ENCODE peak calls at places on chromosomes 6 and 20, in six cellular contexts. D, G, J, I, P and Y are unnamed samples.

GRCh38 chr20:6588296-6588695 is 179.2 kb upstream of the BMP2 start:
- DNase-seq in D (peak), G (no peak), J (peak), I (no peak), P (no peak), Y (no peak)

GRCh38 chr6:33634986-33635385 is 13.9 kb downstream of the ITPR3 start:
- DNase-seq in D (no peak), G (no peak), J (no peak), I (no peak), P (no peak), Y (no peak)

GRCh38 chr6:22966711-22967110 is 397.3 kb downstream of the HDGFL1 start:
- DNase-seq in D (no peak), G (no peak), J (no peak), I (no peak), P (no peak), Y (no peak)

GRCh38 chr6:108359901-108360882 is 65.3 kb downstream of the AFG1L start:
- DNase-seq in D (peak), G (no peak), J (no peak), I (no peak), P (no peak), Y (no peak)

GRCh38 chr20:9608639-9609440 is 94.5 kb downstream of the LAMP5 start:
- DNase-seq in D (no peak), G (no peak), J (no peak), I (no peak), P (no peak), Y (no peak)

GRCh38 chr6:136593748-136594490 is 43.7 kb upstream of the MAP7 start:
- DNase-seq in D (peak), G (peak), J (peak), I (no peak), P (peak), Y (no peak)

GRCh38 chr6:33592595-33593413 is 12.7 kb upstream of the BAK1 start:
- DNase-seq in D (no peak), G (no peak), J (no peak), I (peak), P (peak), Y (no peak)

GRCh38 chr20:55090301-55090700 is 614.9 kb downstream of the DOK5 start:
- DNase-seq in D (no peak), G (no peak), J (no peak), I (no peak), P (no peak), Y (no peak)

GRCh38 chr6:169723991-169724553 is at the start of gene PHF10:
- DNase-seq in D (peak), G (peak), J (peak), I (peak), P (peak), Y (peak)

GRCh38 chr6:90765895-90766294 is 179.0 kb upstream of the MAP3K7 start:
- DNase-seq in D (no peak), G (no peak), J (no peak), I (no peak), P (no peak), Y (no peak)

GRCh38 chr6:17485946-17486345 is 92.6 kb downstream of the CAP2 start:
- DNase-seq in D (no peak), G (no peak), J (no peak), I (no peak), P (no peak), Y (no peak)

GRCh38 chr6:37538107-37538506 is 38.4 kb upstream of the CCDC167 start:
- DNase-seq in D (peak), G (no peak), J (no peak), I (no peak), P (no peak), Y (no peak)

GRCh38 chr20:48171626-48172025 is 386.3 kb upstream of the SULF2 start:
- DNase-seq in D (no peak), G (no peak), J (no peak), I (no peak), P (no peak), Y (no peak)

GRCh38 chr20:38201356-38201755 is 36.3 kb upstream of the TGM2 start:
- DNase-seq in D (peak), G (no peak), J (no peak), I (no peak), P (no peak), Y (no peak)

GRCh38 chr6:134999107-134999506 is 49.2 kb upstream of the ALDH8A1 start:
- DNase-seq in D (no peak), G (no peak), J (no peak), I (no peak), P (no peak), Y (no peak)